ENCODE peak calls at places on chromosomes 12 and 14, in eight cellular contexts. W, S, A, V, Z, K, M and O are unnamed samples.

GRCh38 chr14:95300002-95300696 is 19.6 kb downstream of the CLMN start:
- DNase-seq in W (no peak), S (no peak), A (no peak), V (no peak), Z (no peak), K (no peak), M (no peak), O (no peak)

GRCh38 chr12:6362383-6362782 is 13.0 kb downstream of the SCNN1A start:
- DNase-seq in W (no peak), S (no peak), A (no peak), V (no peak), Z (no peak), K (no peak), M (no peak), O (peak; percentile 0)

GRCh38 chr14:99737451-99737951 is 53.4 kb downstream of the CYP46A1 start:
- DNase-seq in W (no peak), S (no peak), A (peak; percentile 81), V (no peak), Z (no peak), K (no peak), M (peak; percentile 78), O (peak; percentile 72)

GRCh38 chr12:64893961-64894360 is 69.5 kb downstream of the TBC1D30 start:
- DNase-seq in W (no peak), S (no peak), A (no peak), V (peak; percentile 69), Z (no peak), K (no peak), M (no peak), O (no peak)

GRCh38 chr12:123713398-123714301 is 1.5 kb downstream of the ATP6V0A2 start:
- DNase-seq in W (no peak), S (no peak), A (no peak), V (peak; percentile 21), Z (no peak), K (peak; percentile 48), M (no peak), O (no peak)

GRCh38 chr14:74882103-74882920 is 596 bp downstream of the DLST start:
- DNase-seq in W (peak; percentile 65), S (no peak), A (no peak), V (peak; percentile 51), Z (no peak), K (peak; percentile 70), M (peak; percentile 40), O (peak; percentile 78)

GRCh38 chr14:68379510-68380303 is 413.2 kb downstream of the ZFP36L1 start:
- DNase-seq in W (no peak), S (no peak), A (no peak), V (peak; percentile 85), Z (no peak), K (peak; percentile 61), M (no peak), O (no peak)

GRCh38 chr12:56633465-56634241 is 3.5 kb upstream of the BAZ2A start:
- DNase-seq in W (peak; percentile 12), S (peak; percentile 72), A (no peak), V (no peak), Z (no peak), K (no peak), M (no peak), O (no peak)

GRCh38 chr12:44317651-44318126 is 481.8 kb downstream of the TMEM117 start:
- DNase-seq in W (peak; percentile 65), S (peak; percentile 75), A (no peak), V (peak; percentile 29), Z (no peak), K (peak; percentile 27), M (no peak), O (no peak)

GRCh38 chr12:46921754-46922113 is 95.9 kb upstream of the SLC38A4 start:
- DNase-seq in W (no peak), S (no peak), A (no peak), V (peak; percentile 15), Z (no peak), K (no peak), M (no peak), O (no peak)

GRCh38 chr12:121295746-121296617 is 527 bp downstream of the CAMKK2 start:
- DNase-seq in W (peak; percentile 56), S (peak; percentile 79), A (peak; percentile 75), V (no peak), Z (no peak), K (peak; percentile 33), M (no peak), O (peak; percentile 69)

GRCh38 chr12:49347307-49348237 is 884 bp downstream of the DNAJC22 start:
- DNase-seq in W (peak; percentile 90), S (peak; percentile 98), A (peak; percentile 98), V (peak; percentile 90), Z (no peak), K (peak; percentile 55), M (peak; percentile 83), O (peak; percentile 89)

GRCh38 chr12:3017281-3017680 is 58.1 kb downstream of the TEAD4 start:
- DNase-seq in W (no peak), S (no peak), A (no peak), V (no peak), Z (no peak), K (no peak), M (no peak), O (peak; percentile 35)

GRCh38 chr12:3015356-3015755 is 56.2 kb downstream of the TEAD4 start:
- DNase-seq in W (no peak), S (no peak), A (no peak), V (no peak), Z (no peak), K (no peak), M (no peak), O (peak; percentile 35)

GRCh38 chr12:3012786-3013185 is 53.6 kb downstream of the TEAD4 start:
- DNase-seq in W (no peak), S (no peak), A (no peak), V (peak; percentile 40), Z (no peak), K (no peak), M (no peak), O (peak; percentile 11)

GRCh38 chr12:3016191-3016590 is 57.0 kb downstream of the TEAD4 start:
- DNase-seq in W (no peak), S (no peak), A (no peak), V (peak; percentile 31), Z (no peak), K (no peak), M (no peak), O (peak; percentile 15)

GRCh38 chr12:3014641-3015040 is 55.4 kb downstream of the TEAD4 start:
- DNase-seq in W (no peak), S (peak; percentile 60), A (no peak), V (no peak), Z (no peak), K (peak; percentile 13), M (no peak), O (peak; percentile 51)
- H3K27ac ChIP-seq in W (no peak overlapping the region), S (no peak overlapping the region), A (no peak overlapping the region), V (no peak overlapping the region), Z (peak overlapping the region; percentile 37), K (no peak overlapping the region), M (peak overlapping the region; percentile 21), O (no peak overlapping the region)

DNA sequence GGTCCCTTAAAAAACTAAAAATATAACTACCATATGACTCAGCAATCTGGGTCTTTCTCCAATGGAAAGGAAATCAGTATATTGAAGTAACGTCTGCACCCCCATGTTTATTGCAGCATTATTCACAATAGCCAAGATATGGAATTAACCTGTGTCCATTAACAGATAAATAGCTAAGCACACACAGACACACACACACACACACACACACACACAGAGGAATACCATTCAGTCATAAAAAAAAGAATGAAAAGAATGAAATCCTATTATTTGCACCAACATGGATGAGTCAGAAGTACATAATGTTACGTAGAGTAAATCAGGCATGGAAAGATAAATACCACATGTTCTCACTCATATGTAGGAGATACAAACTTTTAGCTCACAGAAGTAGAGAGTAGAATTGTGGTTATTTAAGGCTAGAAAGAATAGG is 4.6 kb downstream of the KLRK1 start:
- DNase-seq in W (no peak), S (no peak), A (no peak), V (peak; percentile 89), Z (no peak), K (no peak), M (no peak), O (no peak)
- H3K4me3 ChIP-seq in W (no peak overlapping the region), S (no peak overlapping the region), A (no peak overlapping the region), V (no peak overlapping the region), Z (no peak overlapping the region), K (no peak overlapping the region), M (peak overlapping the region; percentile 22), O (no peak overlapping the region)

GRCh38 chr14:23069413-23069806 is 12.1 kb upstream of the CDH24 start:
- DNase-seq in W (no peak), S (no peak), A (no peak), V (no peak), Z (no peak), K (no peak), M (no peak), O (no peak)
- H3K36me3 ChIP-seq in W (peaks cover 22% of the 10 kb centered on the region), S (peaks cover 66% of the 10 kb centered on the region), A (peaks cover 19% of the 10 kb centered on the region), V (peaks cover 20% of the 10 kb centered on the region), Z (peaks cover 67% of the 10 kb centered on the region), K (peaks cover 59% of the 10 kb centered on the region), M (peaks cover 76% of the 10 kb centered on the region), O (peaks cover 16% of the 10 kb centered on the region)

DNA sequence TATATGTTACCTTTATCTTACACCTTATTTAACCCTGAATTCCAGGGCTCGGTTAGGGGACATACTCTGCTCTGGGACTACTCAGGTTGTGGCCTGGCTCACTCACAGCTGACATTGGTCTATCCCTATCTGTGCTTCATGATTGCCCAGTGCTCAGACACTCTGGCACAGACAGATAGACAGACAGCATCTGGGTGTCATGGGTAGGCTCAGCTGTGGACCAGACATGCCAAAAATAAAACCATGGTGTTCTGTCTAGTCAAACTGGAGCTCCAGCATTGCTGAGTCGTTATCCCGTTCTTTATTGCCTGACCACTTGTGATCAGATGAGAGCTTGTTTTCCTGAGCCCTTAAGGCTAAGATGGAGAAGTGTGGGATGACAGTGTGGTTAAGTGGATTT is 29.0 kb downstream of the FBXW8 start:
- DNase-seq in W (no peak), S (no peak), A (no peak), V (no peak), Z (no peak), K (no peak), M (no peak), O (no peak)
- H3K27ac ChIP-seq in W (no peak overlapping the region), S (no peak overlapping the region), A (no peak overlapping the region), V (no peak overlapping the region), Z (no peak overlapping the region), K (no peak overlapping the region), M (no peak overlapping the region), O (no peak overlapping the region)

GRCh38 chr12:1530592-1531159 is 63.7 kb downstream of the FBXL14 start:
- DNase-seq in W (peak; percentile 60), S (peak; percentile 66), A (peak; percentile 63), V (no peak), Z (no peak), K (no peak), M (no peak), O (no peak)
- H3K4me3 ChIP-seq in W (peak overlapping the region; percentile 91), S (peak overlapping the region; percentile 72), A (peak overlapping the region; percentile 23), V (peak overlapping the region; percentile 62), Z (peak overlapping the region; percentile 43), K (no peak overlapping the region), M (peak overlapping the region; percentile 54), O (peak overlapping the region; percentile 75)

GRCh38 chr12:58877243-58877743 is 43.0 kb downstream of the LRIG3 start:
- DNase-seq in W (no peak), S (no peak), A (peak; percentile 51), V (peak; percentile 100), Z (peak; percentile 29), K (no peak), M (no peak), O (no peak)
- H3K36me3 ChIP-seq in W (peaks cover 44% of the 10 kb centered on the region), S (peaks cover 100% of the 10 kb centered on the region), A (peaks cover 42% of the 10 kb centered on the region), V (peaks cover 24% of the 10 kb centered on the region), Z (peaks cover 95% of the 10 kb centered on the region), K (no peaks in the 10 kb centered on the region), M (peaks cover 100% of the 10 kb centered on the region), O (peaks cover 13% of the 10 kb centered on the region)